ENCODE peak calls at places on chromosomes 11 and 22, in four cellular contexts. C is GM04504, Y is GM06990, F is B cell. K is an unnamed sample.

GRCh38 chr22:44888491-44888941 is 121.3 kb downstream of the PHF21B start:
- DNase-seq in C (no peak), Y (no peak), F (no peak), K (no peak)

GRCh38 chr11:85154294-85154693 is 472.9 kb downstream of the DLG2 start:
- DNase-seq in Y (no peak), F (no peak), C (no peak), K (no peak)

GRCh38 chr11:44989831-44990566 is 39.3 kb upstream of the TP53I11 start:
- DNase-seq in F (no peak), Y (no peak), C (no peak), K (no peak)

GRCh38 chr11:57597461-57597892 is at the start of gene SERPING1:
- DNase-seq in Y (no peak), F (no peak), C (no peak), K (no peak)

GRCh38 chr11:67024410-67024809 is 1.5 kb downstream of the SYT12 start:
- DNase-seq in F (no peak), C (no peak), Y (peak), K (peak)

GRCh38 chr11:14418801-14419417 is 59.9 kb upstream of the RRAS2 start:
- DNase-seq in Y (no peak), F (no peak), C (no peak), K (peak)

GRCh38 chr11:110065189-110065588 is 28.0 kb upstream of the ZC3H12C start:
- DNase-seq in F (no peak), Y (no peak), C (no peak), K (no peak)

GRCh38 chr11:125378596-125378995 is 117.5 kb downstream of the FEZ1 start:
- DNase-seq in C (no peak), Y (no peak), F (no peak), K (no peak)

GRCh38 chr11:1739576-1739975 is 10.8 kb downstream of the IFITM10 start:
- DNase-seq in F (no peak), Y (no peak), C (no peak), K (no peak)

GRCh38 chr11:119338318-119338890 is 2.3 kb downstream of the C1QTNF5 start:
- DNase-seq in Y (no peak), C (no peak), F (peak), K (peak)

GRCh38 chr11:125373426-125374391 is 122.4 kb downstream of the FEZ1 start:
- DNase-seq in F (no peak), C (no peak), Y (no peak), K (no peak)

GRCh38 chr11:110837535-110838127 is 125.4 kb upstream of the ARHGAP20 start:
- DNase-seq in C (no peak), F (no peak), Y (no peak), K (no peak)

GRCh38 chr11:23903044-23903704 is 593.7 kb upstream of the LUZP2 start:
- DNase-seq in Y (no peak), C (no peak), F (no peak), K (no peak)

GRCh38 chr11:30914143-30914762 is 328.1 kb upstream of the MPPED2 start:
- DNase-seq in F (peak), Y (no peak), C (peak), K (peak)

GRCh38 chr11:46916669-46917108 is 1.7 kb downstream of the LRP4 start:
- DNase-seq in F (peak), Y (no peak), C (peak), K (no peak)

K was measured in NAMALWA.